ENCODE peak calls at places on chromosomes 16 and 17, in nine cellular contexts. R is GM12892, V is prostate gland, P is GM12891, K is SK-N-SH, Y is GM12878, B is HepG2, Q is K562, X is transverse colon. O is an unnamed sample.

GRCh38 chr16:87564524-87564778 is 37.9 kb upstream of the JPH3 start:
- DNase-seq in V (no peak), X (no peak), Q (no peak), B (no peak), Y (no peak), K (no peak), P (no peak), R (no peak), O (no peak)

GRCh38 chr16:8109510-8110369 is 480.6 kb downstream of the TMEM114 start:
- DNase-seq in B (no peak), P (no peak), K (no peak), Y (no peak), Q (peak), X (no peak), V (no peak), R (no peak), O (no peak)

GRCh38 chr17:78707016-78707415 is 75.1 kb downstream of the CYTH1 start:
- DNase-seq in V (no peak), Y (no peak), X (no peak), P (no peak), Q (no peak), R (no peak), B (no peak), K (peak), O (no peak)

GRCh38 chr17:50739098-50739497 is 19.7 kb downstream of the LUC7L3 start:
- DNase-seq in X (no peak), B (no peak), Q (no peak), R (no peak), P (no peak), Y (no peak), V (no peak), K (no peak), O (no peak)

GRCh38 chr17:2990396-2990795 is 73.0 kb downstream of the OR1D5 start:
- DNase-seq in B (no peak), V (no peak), K (no peak), P (no peak), Y (no peak), R (no peak), Q (no peak), X (no peak), O (peak)

GRCh38 chr16:27826893-27827289 is 236.6 kb downstream of the GSG1L start:
- DNase-seq in X (no peak), V (no peak), P (no peak), B (no peak), Y (no peak), K (no peak), R (no peak), Q (no peak), O (no peak)

GRCh38 chr16:12171206-12171605 is 194.7 kb downstream of the SNX29 start:
- DNase-seq in X (no peak), Q (no peak), R (no peak), Y (no peak), B (no peak), P (no peak), K (no peak), V (no peak), O (no peak)

GRCh38 chr16:25596194-25596593 is 95.6 kb upstream of the HS3ST4 start:
- DNase-seq in Q (no peak), R (no peak), X (no peak), V (no peak), P (no peak), B (no peak), K (no peak), Y (no peak), O (no peak)

GRCh38 chr16:66155933-66156332 is 210.6 kb upstream of the CDH5 start:
- DNase-seq in Q (no peak), X (no peak), V (no peak), Y (peak), R (no peak), P (no peak), B (no peak), K (no peak), O (no peak)

GRCh38 chr17:13786000-13786598 is 184.4 kb upstream of the HS3ST3A1 start:
- DNase-seq in Q (no peak), K (no peak), X (no peak), R (no peak), V (no peak), P (no peak), Y (no peak), B (no peak), O (no peak)

GRCh38 chr17:81514735-81515529 is 2.3 kb upstream of the ACTG1 start:
- DNase-seq in V (peak), B (peak), K (peak), Q (peak), P (no peak), Y (no peak), X (peak), R (no peak), O (peak)

GRCh38 chr17:43528319-43528987 is 17.7 kb downstream of the ETV4 start:
- DNase-seq in X (peak), B (peak), Q (no peak), R (no peak), V (no peak), P (no peak), Y (no peak), K (no peak), O (no peak)

GRCh38 chr17:74916136-74916850 is 6.8 kb downstream of the USH1G start:
- DNase-seq in Q (no peak), R (no peak), K (peak), V (no peak), X (no peak), Y (no peak), P (no peak), B (no peak), O (no peak)

GRCh38 chr16:55179858-55180585 is 144.0 kb upstream of the IRX6 start:
- DNase-seq in P (no peak), X (no peak), K (no peak), Y (no peak), Q (no peak), V (no peak), B (no peak), R (no peak), O (no peak)

GRCh38 chr17:63550816-63551639 is 751 bp downstream of the DCAF7 start:
- DNase-seq in Q (peak), R (no peak), V (no peak), K (peak), B (peak), Y (no peak), P (no peak), X (peak), O (peak)

GRCh38 chr17:29763273-29763672 is 140.6 kb upstream of the CORO6 start:
- DNase-seq in X (no peak), R (no peak), K (no peak), Y (no peak), B (no peak), Q (no peak), V (no peak), P (no peak), O (no peak)

GRCh38 chr17:42779942-42780815 is at the start of gene WNK4:
- DNase-seq in Q (peak), P (no peak), X (peak), V (peak), Y (no peak), K (peak), B (peak), R (no peak), O (peak)

GRCh38 chr16:48829361-48829760 is 219.4 kb upstream of the N4BP1 start:
- DNase-seq in B (no peak), Q (no peak), Y (no peak), K (no peak), X (no peak), R (no peak), P (no peak), V (no peak), O (no peak)

GRCh38 chr17:13746379-13746778 is 144.7 kb upstream of the HS3ST3A1 start:
- DNase-seq in V (no peak), Y (no peak), P (no peak), B (no peak), R (no peak), Q (no peak), K (peak), X (no peak), O (no peak)

GRCh38 chr17:41367426-41368075 is 2.1 kb downstream of the KRT33B start:
- DNase-seq in Q (no peak), B (no peak), K (no peak), Y (no peak), P (no peak), X (no peak), R (no peak), V (no peak), O (no peak)

GRCh38 chr16:28990375-28991040 is 5.7 kb downstream of the LAT start:
- DNase-seq in Q (no peak), X (no peak), P (no peak), B (no peak), Y (no peak), R (no peak), V (no peak), K (no peak), O (no peak)

GRCh38 chr16:86854895-86855294 is 276.5 kb downstream of the FOXL1 start:
- DNase-seq in Y (no peak), R (no peak), X (no peak), V (no peak), K (no peak), Q (no peak), B (no peak), P (no peak), O (no peak)

GRCh38 chr16:81649561-81649960 is 129.5 kb upstream of the PLCG2 start:
- DNase-seq in V (no peak), X (no peak), B (no peak), R (no peak), Y (no peak), P (no peak), K (no peak), Q (no peak), O (no peak)

GRCh38 chr16:3650631-3651265 is 3.7 kb upstream of the DNASE1 start:
- DNase-seq in P (no peak), Y (no peak), B (no peak), X (no peak), K (no peak), R (no peak), V (no peak), Q (no peak), O (peak)

GRCh38 chr17:76196675-76197074 is 43.6 kb downstream of the RNF157 start:
- DNase-seq in K (no peak), V (peak), B (no peak), Q (no peak), R (no peak), X (peak), P (no peak), Y (no peak), O (peak)

DNA sequence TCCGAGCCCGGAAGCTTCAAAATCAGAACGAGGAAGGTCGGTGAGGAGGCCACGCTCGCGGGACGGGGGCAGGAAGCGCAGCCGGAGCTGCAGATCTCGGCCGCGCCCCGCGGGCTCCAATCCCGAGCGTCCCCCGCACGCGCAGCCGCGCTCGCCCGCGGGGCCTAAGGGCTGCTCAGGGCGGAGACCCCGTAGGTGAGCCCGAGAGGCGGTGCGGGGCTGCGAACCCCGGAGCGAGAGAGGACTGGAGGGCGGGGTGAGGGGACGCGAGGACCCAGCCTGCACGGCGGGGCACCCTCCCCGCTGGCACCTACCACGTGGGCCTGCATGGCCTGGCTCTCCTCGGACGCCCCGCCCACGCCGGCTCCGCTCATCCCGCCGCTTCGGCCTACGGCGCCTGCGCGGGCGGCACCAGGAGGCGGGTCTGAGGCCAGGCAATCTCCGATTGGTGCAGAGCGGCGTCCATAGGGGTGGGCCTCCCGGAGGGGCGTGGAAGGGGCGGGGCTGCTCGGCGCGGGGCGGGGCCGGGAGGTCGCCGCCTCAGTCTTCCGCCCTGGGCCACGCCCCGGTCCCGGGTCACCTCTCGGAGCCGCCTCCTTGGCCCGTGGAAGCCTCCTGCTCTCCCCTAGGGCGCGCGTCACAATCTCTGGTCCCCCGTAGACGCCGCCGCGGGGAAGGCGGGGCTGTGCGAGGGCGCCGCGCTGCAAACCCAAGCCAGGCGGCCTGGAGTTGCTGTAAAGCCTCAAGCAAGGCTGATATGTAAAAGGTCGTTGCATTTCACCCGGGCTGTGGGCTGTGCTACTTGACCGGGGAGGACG is 27.8 kb upstream of the METRNL start:
- DNase-seq in B (peak), P (peak), X (peak), Q (peak), K (peak), Y (peak), R (peak), V (peak), O (peak)
- TF ChIP-seq POLR2AphosphoS5 in B (peak), P (peak), X (peak), Q (no peak), K (peak), Y (peak), R (peak), V (peak), O (peak)

GRCh38 chr17:49705254-49705653 is 2.5 kb downstream of the SLC35B1 start:
- DNase-seq in Q (no peak), K (no peak), X (no peak), Y (no peak), R (no peak), V (no peak), P (no peak), B (no peak), O (no peak)
- TF ChIP-seq POLR2AphosphoS5 in Q (no peak), K (no peak), X (no peak), Y (no peak), R (no peak), V (no peak), P (no peak), B (no peak), O (no peak)

GRCh38 chr16:9124444-9124843 is 33.0 kb downstream of the HAPSTR1 start:
- DNase-seq in Y (no peak), V (no peak), K (no peak), B (no peak), R (no peak), X (no peak), Q (no peak), P (no peak), O (no peak)
- TF ChIP-seq POLR2AphosphoS5 in Y (no peak), V (no peak), K (no peak), B (no peak), R (no peak), X (no peak), Q (no peak), P (no peak), O (no peak)

DNA sequence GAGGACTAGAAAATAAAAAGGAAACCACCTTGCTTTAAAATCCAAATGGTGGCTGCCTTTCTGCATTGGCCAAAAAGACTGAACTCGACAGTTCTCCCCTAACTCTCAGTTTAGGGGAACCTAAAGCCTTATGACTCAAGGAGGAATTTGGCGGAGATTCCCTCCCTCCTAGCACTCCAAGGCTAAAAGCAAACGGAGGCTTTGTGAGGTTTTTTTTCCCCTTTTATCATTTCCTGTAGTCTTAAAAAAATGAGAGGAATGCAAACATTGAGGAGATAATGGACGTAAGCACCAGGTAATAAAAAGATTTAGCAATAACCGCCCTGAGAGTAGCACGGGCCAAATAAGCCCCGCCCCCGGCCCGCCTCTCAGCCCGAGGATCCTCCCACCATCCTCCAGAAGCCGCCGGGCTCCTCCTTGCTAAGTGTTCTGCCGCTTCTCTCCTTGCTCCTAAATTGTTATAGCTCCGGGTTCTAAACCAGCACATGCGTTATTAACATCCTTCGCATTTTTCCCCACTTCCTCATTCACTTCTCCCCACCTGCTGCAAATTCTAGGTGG is 5.8 kb upstream of the KIFC3 start:
- DNase-seq in Y (no peak), R (peak), Q (peak), V (peak), P (peak), X (peak), K (peak), B (peak), O (peak)
- TF ChIP-seq POLR2AphosphoS5 in Y (no peak), R (no peak), Q (no peak), V (peak), P (no peak), X (peak), K (no peak), B (peak), O (peak)

GRCh38 chr16:85173077-85173980 is 61.1 kb upstream of the CIBAR2 start:
- DNase-seq in Y (no peak), B (no peak), V (no peak), K (peak), X (no peak), P (no peak), Q (peak), R (no peak), O (no peak)
- TF ChIP-seq POLR2AphosphoS5 in Y (no peak), B (no peak), V (no peak), K (no peak), X (no peak), P (no peak), Q (no peak), R (no peak), O (no peak)

DNA sequence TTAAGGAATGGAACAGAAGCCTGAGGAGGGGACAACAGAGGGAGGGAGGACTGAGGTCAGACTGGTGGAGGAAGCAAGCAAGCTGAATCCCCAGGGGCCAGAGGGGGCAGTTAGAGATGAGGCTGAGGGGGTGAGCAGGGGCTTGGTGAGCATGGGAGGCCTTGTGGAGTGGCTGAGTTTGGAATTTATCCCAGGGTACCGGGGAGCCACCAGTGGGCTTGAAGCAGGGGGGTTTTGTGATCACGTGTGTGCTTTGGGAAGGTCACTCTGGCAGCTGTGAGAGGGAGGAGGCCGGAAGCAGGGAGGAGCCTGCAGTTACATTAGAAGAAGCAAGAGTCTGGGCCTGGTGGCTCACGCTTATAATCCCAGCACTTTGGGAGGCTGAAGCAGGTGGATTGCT is 9.8 kb upstream of the CTCF start:
- DNase-seq in V (no peak), R (no peak), X (no peak), K (no peak), Y (no peak), P (no peak), Q (no peak), B (no peak), O (no peak)
- TF ChIP-seq POLR2AphosphoS5 in V (no peak), R (no peak), X (no peak), K (no peak), Y (no peak), P (no peak), Q (no peak), B (no peak), O (no peak)

O was measured in stomach.